ENCODE peak calls at places on chromosome 10, in nine cellular contexts. J, K, P, Q, S, H, T, A and G are unnamed samples.

GRCh38 chr10:91590904-91591791 is 41.7 kb downstream of the PPP1R3C start:
- DNase-seq in A (no peak), P (peak; percentile 43), Q (no peak), S (peak; percentile 52), T (peak; percentile 66), J (peak; percentile 90), K (no peak), H (no peak), G (no peak)

GRCh38 chr10:57222603-57223002 is 861.5 kb upstream of the ZWINT start:
- DNase-seq in K (no peak), P (no peak), A (no peak), S (no peak), T (no peak), J (no peak), Q (peak; percentile 59), H (no peak), G (no peak)

GRCh38 chr10:22612316-22612715 is 102.1 kb downstream of the PIP4K2A start:
- DNase-seq in K (no peak), J (no peak), Q (no peak), H (no peak), T (no peak), P (no peak), S (no peak), A (no peak), G (no peak)

GRCh38 chr10:118800920-118801319 is 46.1 kb upstream of the CACUL1 start:
- DNase-seq in K (peak; percentile 22), H (no peak), J (peak; percentile 8), Q (no peak), T (peak; percentile 44), S (peak; percentile 11), P (no peak), A (no peak), G (peak; percentile 52)

GRCh38 chr10:78905015-78905939 is 163.5 kb upstream of the ZMIZ1 start:
- DNase-seq in S (no peak), A (no peak), K (no peak), Q (no peak), J (no peak), P (no peak), T (no peak), H (no peak), G (no peak)

GRCh38 chr10:110567201-110568054 is at the start of gene SMC3:
- DNase-seq in J (peak; percentile 98), S (peak; percentile 96), P (peak; percentile 91), T (peak; percentile 95), A (peak; percentile 97), Q (peak; percentile 99), K (peak; percentile 96), H (peak; percentile 82), G (peak; percentile 95)

GRCh38 chr10:123930340-123931001 is 38.9 kb upstream of the CPXM2 start:
- DNase-seq in H (peak; percentile 92), J (peak; percentile 96), T (no peak), Q (no peak), K (no peak), A (no peak), S (no peak), P (peak; percentile 1), G (no peak)

GRCh38 chr10:30505543-30506298 is 71.7 kb downstream of the MAP3K8 start:
- DNase-seq in Q (no peak), T (no peak), A (no peak), K (peak; percentile 54), S (no peak), J (no peak), H (no peak), P (no peak), G (no peak)

GRCh38 chr10:71337219-71337625 is 18.2 kb downstream of the SLC29A3 start:
- DNase-seq in S (no peak), H (no peak), P (no peak), K (no peak), Q (no peak), J (no peak), T (no peak), A (no peak), G (no peak)